ENCODE peak calls at places on chromosomes 12 and 14, in five cellular contexts. P is HFFc6, N is Daoy, U is left ventricle myocardium superior, S is endothelial cell. M is an unnamed sample.

GRCh38 chr14:105385698-105386365 is 12.5 kb upstream of the TEX22 start:
- DNase-seq in P (no peak), N (no peak), U (no peak), S (no peak), M (no peak)

GRCh38 chr12:2317819-2318218 is 265.0 kb downstream of the CACNA1C start:
- DNase-seq in P (no peak), N (no peak), U (no peak), S (no peak), M (no peak)

GRCh38 chr12:103269962-103270361 is 225.8 kb downstream of the C12orf42 start:
- DNase-seq in P (no peak), N (peak), U (no peak), S (no peak), M (no peak)

GRCh38 chr12:54658306-54659264 is 10.4 kb upstream of the DCD start:
- DNase-seq in P (no peak), N (peak), U (no peak), S (peak), M (no peak)

GRCh38 chr12:89731614-89732013 is 23.0 kb upstream of the ATP2B1 start:
- DNase-seq in P (peak), N (peak), U (no peak), S (no peak), M (no peak)

GRCh38 chr12:6957741-6958608 is 6.8 kb downstream of the PTPN6 start:
- DNase-seq in P (no peak), N (no peak), U (no peak), S (no peak), M (no peak)

GRCh38 chr12:120199595-120200306 is 1.2 kb downstream of the RPLP0 start:
- DNase-seq in P (peak), N (peak), U (no peak), S (no peak), M (no peak)

GRCh38 chr14:90837355-90837754 is 21.1 kb upstream of the TTC7B start:
- DNase-seq in P (peak), N (no peak), U (no peak), S (no peak), M (no peak)

GRCh38 chr12:15227004-15227679 is 5.9 kb upstream of the RERG start:
- DNase-seq in P (peak), N (peak), U (peak), S (peak), M (no peak)

GRCh38 chr12:100851637-100852036 is 57.1 kb downstream of the ANO4 start:
- DNase-seq in P (no peak), N (no peak), U (no peak), S (no peak), M (no peak)

GRCh38 chr12:4293299-4293941 is 19.9 kb downstream of the CCND2 start:
- DNase-seq in P (no peak), N (peak), U (no peak), S (no peak), M (no peak)

GRCh38 chr12:123035841-123036240 is 55.4 kb downstream of the ARL6IP4 start:
- DNase-seq in P (no peak), N (no peak), U (no peak), S (no peak), M (no peak)

GRCh38 chr14:69720912-69721311 is 46.0 kb upstream of the SRSF5 start:
- DNase-seq in P (no peak), N (no peak), U (no peak), S (no peak), M (no peak)

GRCh38 chr12:120468271-120468845 is 1.2 kb downstream of the SRSF9 start:
- DNase-seq in P (peak), N (peak), U (peak), S (peak), M (no peak)

GRCh38 chr12:56683-57346 is 9.8 kb upstream of the IQSEC3 start:
- DNase-seq in P (no peak), N (no peak), U (no peak), S (no peak), M (no peak)

GRCh38 chr12:54631551-54631950 is 3.1 kb downstream of the LACRT start:
- DNase-seq in P (no peak), N (no peak), U (no peak), S (no peak), M (no peak)

GRCh38 chr12:68403711-68404110 is 71.5 kb upstream of the MDM1 start:
- DNase-seq in P (no peak), N (peak), U (no peak), S (no peak), M (no peak)

GRCh38 chr12:127393896-127394295 is 873.1 kb upstream of the TMEM132C start:
- DNase-seq in P (peak), N (peak), U (no peak), S (no peak), M (no peak)

GRCh38 chr12:26434299-26434915 is 239.0 kb downstream of the SSPN start:
- DNase-seq in P (peak), N (peak), U (no peak), S (peak), M (no peak)

GRCh38 chr14:61296707-61297502 is 15.8 kb upstream of the TMEM30B start:
- DNase-seq in P (peak), N (peak), U (no peak), S (no peak), M (peak)

GRCh38 chr14:69073925-69074324 is 79.0 kb downstream of the DCAF5 start:
- DNase-seq in P (no peak), N (no peak), U (no peak), S (no peak), M (no peak)

GRCh38 chr12:118377891-118378470 is 1.6 kb downstream of the SUDS3 start:
- DNase-seq in P (peak), N (peak), U (peak), S (peak), M (no peak)

GRCh38 chr12:110247340-110248095 is 33.5 kb upstream of the ATP2A2 start:
- DNase-seq in P (no peak), N (no peak), U (peak), S (no peak), M (no peak)

GRCh38 chr12:11847539-11847938 is 198.1 kb downstream of the ETV6 start:
- DNase-seq in P (no peak), N (no peak), U (no peak), S (no peak), M (no peak)

GRCh38 chr12:103903979-103904378 is 26.2 kb upstream of the HSP90B1 start:
- DNase-seq in P (no peak), N (no peak), U (no peak), S (no peak), M (no peak)

GRCh38 chr14:95496690-95497241 is 19.7 kb downstream of the SYNE3 start:
- DNase-seq in P (no peak), N (peak), U (peak), S (no peak), M (no peak)

GRCh38 chr14:76937181-76938091 is 91.1 kb downstream of the IRF2BPL start:
- DNase-seq in P (peak), N (peak), U (peak), S (no peak), M (no peak)

GRCh38 chr12:19150273-19150895 is 20.9 kb downstream of the PLEKHA5 start:
- DNase-seq in P (no peak), N (peak), U (no peak), S (no peak), M (no peak)

GRCh38 chr12:71780207-71780822 is 25.7 kb downstream of the RAB21 start:
- DNase-seq in P (peak), N (peak), U (peak), S (peak), M (no peak)

GRCh38 chr12:104823985-104824441 is 134.1 kb downstream of the SLC41A2 start:
- DNase-seq in P (no peak), N (no peak), U (peak), S (no peak), M (no peak)

GRCh38 chr12:88309546-88309945 is 167.4 kb downstream of the TMTC3 start:
- DNase-seq in P (peak), N (peak), U (no peak), S (no peak), M (no peak)